ENCODE peak calls at places on chromosome 7, in six cellular contexts. M is colonic mucosa, J is iPS DF 6.9, V is left ventricle myocardium inferior, B is right cardiac atrium, G is GM23338. R is an unnamed sample.

GRCh38 chr7:122455108-122455507 is 150.6 kb upstream of the FEZF1 start:
- DNase-seq in M (no peak), J (no peak), V (no peak), B (no peak), G (no peak), R (no peak)

GRCh38 chr7:30225863-30226361 is 58.5 kb upstream of the ZNRF2 start:
- DNase-seq in M (peak; percentile 74), J (no peak), V (peak; percentile 48), B (peak; percentile 83), G (no peak), R (no peak)

GRCh38 chr7:36048141-36048901 is 104.7 kb upstream of the EEPD1 start:
- DNase-seq in M (no peak), J (no peak), V (no peak), B (no peak), G (no peak), R (no peak)

GRCh38 chr7:44814956-44815355 is 18.5 kb downstream of the PPIA start:
- DNase-seq in M (no peak), J (no peak), V (no peak), B (no peak), G (no peak), R (no peak)

GRCh38 chr7:38679419-38679818 is 48.2 kb upstream of the AMPH start:
- DNase-seq in M (no peak), J (no peak), V (no peak), B (no peak), G (no peak), R (no peak)

GRCh38 chr7:2521952-2522591 is 2.5 kb downstream of the LFNG start:
- DNase-seq in M (peak; percentile 76), J (no peak), V (peak; percentile 50), B (peak; percentile 81), G (no peak), R (peak; percentile 75)

GRCh38 chr7:25950488-25951413 is 201.2 kb upstream of the NFE2L3 start:
- DNase-seq in M (peak; percentile 97), J (peak; percentile 87), V (peak; percentile 85), B (peak; percentile 96), G (peak; percentile 97), R (peak; percentile 97)

GRCh38 chr7:27238979-27239779 is 3.4 kb upstream of the EVX1 start:
- DNase-seq in M (no peak), J (no peak), V (no peak), B (no peak), G (peak; percentile 56), R (peak; percentile 88)

GRCh38 chr7:22666732-22667131 is 60.3 kb upstream of the IL6 start:
- DNase-seq in M (no peak), J (no peak), V (no peak), B (no peak), G (no peak), R (no peak)

GRCh38 chr7:134548877-134549276 is at the start of gene AKR1B15:
- DNase-seq in M (no peak), J (no peak), V (no peak), B (peak; percentile 60), G (no peak), R (no peak)

DNA sequence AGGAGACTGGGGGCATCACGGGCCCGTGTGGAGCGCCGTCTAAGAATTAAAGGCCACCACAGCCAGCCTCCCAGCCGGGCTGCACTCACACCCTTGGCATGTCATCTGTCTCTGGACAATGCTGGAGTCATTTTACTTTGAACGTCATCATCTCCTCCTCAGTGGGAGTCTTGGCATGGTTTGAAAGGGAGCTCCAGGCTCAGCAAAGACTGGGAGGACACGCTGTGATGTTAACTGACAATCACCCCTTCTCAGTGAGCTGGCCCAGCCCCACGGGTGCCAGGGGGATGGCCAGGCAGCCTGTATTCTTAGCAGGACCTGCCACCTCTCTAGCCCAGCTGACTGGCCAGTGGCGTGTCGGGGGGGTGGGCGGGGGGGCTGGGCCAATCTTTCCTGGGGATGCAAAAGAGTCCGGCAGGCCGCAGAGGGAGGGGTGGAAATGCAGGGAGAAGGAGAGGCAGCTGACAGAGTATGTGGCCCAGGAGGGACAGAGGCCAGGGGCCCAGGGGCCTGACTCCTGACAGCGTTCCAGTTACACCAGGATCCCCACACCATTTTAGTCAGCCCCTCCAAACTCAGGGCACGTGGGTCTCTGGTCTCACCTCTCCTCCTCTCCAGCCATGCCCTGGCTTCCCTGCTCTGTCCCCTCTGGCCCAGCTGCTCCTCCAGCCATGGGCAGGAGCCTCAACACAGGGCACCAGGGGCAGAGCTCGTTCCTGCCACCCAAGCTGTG is 96.1 kb downstream of the VOPP1 start:
- DNase-seq in M (no peak), J (no peak), V (no peak), B (no peak), G (no peak), R (peak; percentile 29)
- H3K4me3 ChIP-seq in M (no peak overlapping the region), J (no peak overlapping the region), V (no peak overlapping the region), B (no peak overlapping the region), G (no peak overlapping the region), R (no peak overlapping the region)

GRCh38 chr7:986766-987722 is 4.1 kb downstream of the CYP2W1 start:
- DNase-seq in M (no peak), J (no peak), V (no peak), B (no peak), G (no peak), R (no peak)
- H3K4me3 ChIP-seq in M (no peak overlapping the region), J (no peak overlapping the region), V (no peak overlapping the region), B (no peak overlapping the region), G (no peak overlapping the region), R (no peak overlapping the region)

GRCh38 chr7:11413901-11414300 is 418.1 kb downstream of the THSD7A start:
- DNase-seq in M (no peak), J (no peak), V (no peak), B (no peak), G (no peak), R (no peak)
- H3K4me3 ChIP-seq in M (no peak overlapping the region), J (no peak overlapping the region), V (no peak overlapping the region), B (no peak overlapping the region), G (no peak overlapping the region), R (no peak overlapping the region)

DNA sequence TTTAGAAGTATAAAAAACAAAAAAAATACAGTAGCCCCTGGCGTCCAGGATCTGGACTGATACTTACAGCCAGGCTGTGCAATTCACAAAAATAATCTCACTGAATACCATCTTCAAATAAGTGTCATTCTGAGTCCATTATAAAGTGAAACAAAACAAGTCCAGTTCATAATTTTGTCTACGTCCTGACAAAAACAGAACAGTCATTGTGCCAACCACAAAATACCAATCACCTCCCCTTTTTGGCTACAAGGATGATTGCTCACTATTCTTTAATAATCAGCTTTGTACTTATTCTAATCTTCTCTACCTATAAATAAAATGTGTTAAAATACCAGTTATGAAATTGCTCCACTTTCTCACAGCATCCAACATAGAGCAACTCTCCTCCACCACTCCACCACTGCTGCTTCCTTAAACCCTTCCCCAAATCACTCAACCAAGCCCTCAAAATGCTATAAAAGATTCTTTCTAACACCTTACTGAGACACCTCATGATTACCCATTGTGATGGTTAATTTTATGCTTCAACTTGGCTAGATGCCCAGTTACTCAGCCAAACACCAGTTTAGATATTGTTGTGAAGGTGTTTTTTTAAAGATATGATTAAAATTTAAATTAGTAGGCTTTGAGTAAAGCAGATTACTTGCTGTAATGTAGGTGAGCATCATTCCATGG is 479.8 kb upstream of the SEMA3A start:
- DNase-seq in M (no peak), J (no peak), V (no peak), B (no peak), G (no peak), R (no peak)
- H3K4me3 ChIP-seq in M (no peak overlapping the region), J (no peak overlapping the region), V (no peak overlapping the region), B (peak overlapping the region; percentile 15), G (no peak overlapping the region), R (no peak overlapping the region)

GRCh38 chr7:101179117-101179779 is 845 bp downstream of the NAT16 start:
- DNase-seq in M (no peak), J (no peak), V (no peak), B (no peak), G (peak; percentile 78), R (peak; percentile 82)
- H3K4me3 ChIP-seq in M (no peak overlapping the region), J (peak overlapping the region; percentile 62), V (peak overlapping the region; percentile 14), B (no peak overlapping the region), G (peak overlapping the region; percentile 73), R (peak overlapping the region; percentile 58)

DNA sequence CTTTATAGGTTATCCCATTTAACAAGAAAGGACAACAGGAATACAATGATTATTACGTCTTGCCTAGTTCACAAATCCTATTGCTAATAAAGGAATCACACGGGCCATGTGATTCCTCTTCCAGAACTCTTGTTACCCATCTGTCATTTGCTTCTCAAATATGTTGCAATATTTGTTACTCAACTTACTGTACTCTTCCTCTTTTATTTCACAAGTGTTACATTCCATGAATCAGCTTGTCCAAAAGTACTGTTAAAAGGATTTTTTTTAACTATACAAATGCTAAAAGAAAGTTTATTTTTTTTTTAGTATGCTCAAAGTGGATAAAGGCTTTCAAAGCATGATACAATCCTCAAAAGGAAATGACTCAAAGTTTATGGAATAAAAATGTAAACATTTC is 3.9 kb upstream of the CD36 start:
- DNase-seq in M (no peak), J (no peak), V (no peak), B (no peak), G (no peak), R (no peak)
- H3K4me3 ChIP-seq in M (no peak overlapping the region), J (no peak overlapping the region), V (peak overlapping the region; percentile 1), B (no peak overlapping the region), G (no peak overlapping the region), R (no peak overlapping the region)